ENCODE peak calls at places on chromosomes 16 and 17, in six cellular contexts. One of them, this sample, is unnamed.

GRCh38 chr17:77386502-77387192 is 245.9 kb downstream of the SEC14L1 start:
- DNase-seq in NCI-H345: no peak
- DNase-seq in stimulated activated CD4-positive, alpha-beta T cell treated with anti-CD3 and anti-CD28 coated beads, Interleukin-1b, Interleukin-23, amount 100 ng/mL, for 48 hours: no peak
- DNase-seq in DMS53: no peak
- DNase-seq in neuronal stem cell: no peak
- DNase-seq in cardiac muscle cell: no peak
- DNase-seq in this sample: no peak

GRCh38 chr16:19524356-19524865 is 669 bp downstream of the CCP110 start:
- DNase-seq in stimulated activated CD4-positive, alpha-beta T cell treated with anti-CD3 and anti-CD28 coated beads, Interleukin-1b, Interleukin-23, amount 100 ng/mL, for 48 hours: no peak
- DNase-seq in neuronal stem cell: peak; percentile 3
- DNase-seq in cardiac muscle cell: no peak
- DNase-seq in NCI-H345: no peak
- DNase-seq in DMS53: peak; percentile 35
- DNase-seq in this sample: no peak

GRCh38 chr17:39753514-39754160 is 15.9 kb downstream of the GRB7 start:
- DNase-seq in DMS53: peak; percentile 76
- DNase-seq in neuronal stem cell: no peak
- DNase-seq in NCI-H345: peak; percentile 49
- DNase-seq in stimulated activated CD4-positive, alpha-beta T cell treated with anti-CD3 and anti-CD28 coated beads, Interleukin-1b, Interleukin-23, amount 100 ng/mL, for 48 hours: no peak
- DNase-seq in cardiac muscle cell: no peak
- DNase-seq in this sample: peak; percentile 27

GRCh38 chr17:82943751-82944150 is 103.9 kb upstream of the ZNF750 start:
- DNase-seq in NCI-H345: no peak
- DNase-seq in neuronal stem cell: no peak
- DNase-seq in stimulated activated CD4-positive, alpha-beta T cell treated with anti-CD3 and anti-CD28 coated beads, Interleukin-1b, Interleukin-23, amount 100 ng/mL, for 48 hours: no peak
- DNase-seq in cardiac muscle cell: no peak
- DNase-seq in DMS53: no peak
- DNase-seq in this sample: no peak

GRCh38 chr16:1488619-1489018 is at the start of gene PTX4:
- DNase-seq in cardiac muscle cell: no peak
- DNase-seq in DMS53: no peak
- DNase-seq in NCI-H345: no peak
- DNase-seq in stimulated activated CD4-positive, alpha-beta T cell treated with anti-CD3 and anti-CD28 coated beads, Interleukin-1b, Interleukin-23, amount 100 ng/mL, for 48 hours: no peak
- DNase-seq in neuronal stem cell: no peak
- DNase-seq in this sample: no peak

GRCh38 chr16:53789159-53789558 is 85.2 kb downstream of the FTO start:
- DNase-seq in neuronal stem cell: no peak
- DNase-seq in DMS53: no peak
- DNase-seq in stimulated activated CD4-positive, alpha-beta T cell treated with anti-CD3 and anti-CD28 coated beads, Interleukin-1b, Interleukin-23, amount 100 ng/mL, for 48 hours: no peak
- DNase-seq in cardiac muscle cell: peak; percentile 82
- DNase-seq in NCI-H345: no peak
- DNase-seq in this sample: no peak

GRCh38 chr16:49463529-49463928 is 89.9 kb downstream of the C16orf78 start:
- DNase-seq in NCI-H345: no peak
- DNase-seq in stimulated activated CD4-positive, alpha-beta T cell treated with anti-CD3 and anti-CD28 coated beads, Interleukin-1b, Interleukin-23, amount 100 ng/mL, for 48 hours: peak; percentile 64
- DNase-seq in DMS53: no peak
- DNase-seq in cardiac muscle cell: no peak
- DNase-seq in neuronal stem cell: peak; percentile 47
- DNase-seq in this sample: no peak

GRCh38 chr17:75878174-75878998 is at the start of gene TRIM47:
- DNase-seq in cardiac muscle cell: peak; percentile 89
- DNase-seq in NCI-H345: no peak
- DNase-seq in DMS53: peak; percentile 83
- DNase-seq in neuronal stem cell: no peak
- DNase-seq in stimulated activated CD4-positive, alpha-beta T cell treated with anti-CD3 and anti-CD28 coated beads, Interleukin-1b, Interleukin-23, amount 100 ng/mL, for 48 hours: no peak
- DNase-seq in this sample: peak; percentile 46

GRCh38 chr16:81609323-81609892 is 164.8 kb downstream of the CMIP start:
- DNase-seq in stimulated activated CD4-positive, alpha-beta T cell treated with anti-CD3 and anti-CD28 coated beads, Interleukin-1b, Interleukin-23, amount 100 ng/mL, for 48 hours: no peak
- DNase-seq in DMS53: no peak
- DNase-seq in cardiac muscle cell: no peak
- DNase-seq in NCI-H345: no peak
- DNase-seq in neuronal stem cell: no peak
- DNase-seq in this sample: no peak

GRCh38 chr17:68600123-68600880 is 865 bp downstream of the FAM20A start:
- DNase-seq in NCI-H345: no peak
- DNase-seq in stimulated activated CD4-positive, alpha-beta T cell treated with anti-CD3 and anti-CD28 coated beads, Interleukin-1b, Interleukin-23, amount 100 ng/mL, for 48 hours: no peak
- DNase-seq in DMS53: peak; percentile 75
- DNase-seq in neuronal stem cell: peak; percentile 44
- DNase-seq in cardiac muscle cell: no peak
- DNase-seq in this sample: no peak

GRCh38 chr17:81097943-81098308 is 63.0 kb downstream of the BAIAP2 start:
- DNase-seq in NCI-H345: no peak
- DNase-seq in DMS53: peak; percentile 36
- DNase-seq in neuronal stem cell: no peak
- DNase-seq in cardiac muscle cell: no peak
- DNase-seq in stimulated activated CD4-positive, alpha-beta T cell treated with anti-CD3 and anti-CD28 coated beads, Interleukin-1b, Interleukin-23, amount 100 ng/mL, for 48 hours: no peak
- DNase-seq in this sample: no peak

GRCh38 chr17:27543464-27543856 is 87.2 kb downstream of the KSR1 start:
- DNase-seq in cardiac muscle cell: no peak
- DNase-seq in DMS53: no peak
- DNase-seq in stimulated activated CD4-positive, alpha-beta T cell treated with anti-CD3 and anti-CD28 coated beads, Interleukin-1b, Interleukin-23, amount 100 ng/mL, for 48 hours: no peak
- DNase-seq in NCI-H345: no peak
- DNase-seq in neuronal stem cell: no peak
- DNase-seq in this sample: no peak

This sample was measured in prostate gland.